ENCODE peak calls at places on chromosomes 3 and 15, in four cellular contexts. A, Y, Z and F are unnamed samples.

GRCh38 chr15:100468265-100468664 is 60.5 kb downstream of the CERS3 start:
- DNase-seq in Y (no peak), Z (no peak), A (no peak), F (no peak)

GRCh38 chr3:175741951-175742350 is 882.8 kb downstream of the NAALADL2 start:
- DNase-seq in A (no peak), Y (no peak), Z (no peak), F (no peak)

GRCh38 chr15:64460737-64461576 is 579 bp downstream of the ZNF609 start:
- DNase-seq in Z (peak), Y (peak), A (peak), F (peak)

GRCh38 chr3:71238267-71238985 is 345.1 kb downstream of the FOXP1 start:
- DNase-seq in Y (no peak), A (no peak), Z (no peak), F (no peak)

GRCh38 chr3:65526656-65527055 is 512.1 kb downstream of the MAGI1 start:
- DNase-seq in Z (no peak), Y (no peak), A (no peak), F (no peak)

GRCh38 chr3:161333696-161334095 is 37.6 kb downstream of the SPTSSB start:
- DNase-seq in Z (no peak), Y (no peak), A (no peak), F (no peak)

GRCh38 chr3:143672396-143673165 is 175.7 kb downstream of the SLC9A9 start:
- DNase-seq in A (no peak), Z (no peak), Y (no peak), F (no peak)

GRCh38 chr3:155323063-155323666 is 29.7 kb upstream of the STRIT1 start:
- DNase-seq in A (peak), Y (no peak), Z (peak), F (no peak)

GRCh38 chr3:94004301-94004910 is 24.0 kb downstream of the STX19 start:
- DNase-seq in Z (peak), A (peak), Y (peak), F (no peak)

GRCh38 chr3:66508461-66508860 is 7.6 kb upstream of the LRIG1 start:
- DNase-seq in A (no peak), Z (no peak), Y (no peak), F (no peak)

GRCh38 chr3:100354850-100355249 is 20.3 kb downstream of the NIT2 start:
- DNase-seq in A (no peak), Z (peak), Y (no peak), F (no peak)

GRCh38 chr15:84715442-84716035 is 400 bp downstream of the SEC11A start:
- DNase-seq in Y (no peak), A (peak), Z (peak), F (no peak)

GRCh38 chr15:101124731-101125558 is 126.9 kb downstream of the CHSY1 start:
- DNase-seq in A (no peak), Z (peak), Y (no peak), F (no peak)

GRCh38 chr3:72768976-72769375 is 79.3 kb downstream of the SHQ1 start:
- DNase-seq in A (no peak), Z (no peak), Y (no peak), F (no peak)

GRCh38 chr15:51801391-51801835 is 28.0 kb upstream of the TMOD3 start:
- DNase-seq in A (no peak), Y (no peak), Z (peak), F (no peak)

GRCh38 chr15:76217029-76217866 is 94.0 kb downstream of the ETFA start:
- DNase-seq in Z (peak), Y (no peak), A (no peak), F (no peak)

GRCh38 chr15:64779630-64780029 is 4.2 kb upstream of the RBPMS2 start:
- DNase-seq in Z (no peak), Y (no peak), A (no peak), F (no peak)

GRCh38 chr3:14369675-14370669 is 32.4 kb upstream of the SLC6A6 start:
- DNase-seq in Y (no peak), A (no peak), Z (no peak), F (no peak)

GRCh38 chr3:188662214-188662613 is 508.3 kb downstream of the LPP start:
- DNase-seq in Z (no peak), A (no peak), Y (no peak), F (no peak)

GRCh38 chr3:115072265-115073008 is 74.7 kb downstream of the ZBTB20 start:
- DNase-seq in Z (peak), Y (no peak), A (no peak), F (no peak)

GRCh38 chr3:141940204-141940776 is 63.8 kb downstream of the ATP1B3 start:
- DNase-seq in Y (no peak), A (no peak), Z (peak), F (peak)

GRCh38 chr15:48385431-48385830 is 54.2 kb downstream of the DUT start:
- DNase-seq in Z (peak), A (no peak), Y (no peak), F (peak)

DNA sequence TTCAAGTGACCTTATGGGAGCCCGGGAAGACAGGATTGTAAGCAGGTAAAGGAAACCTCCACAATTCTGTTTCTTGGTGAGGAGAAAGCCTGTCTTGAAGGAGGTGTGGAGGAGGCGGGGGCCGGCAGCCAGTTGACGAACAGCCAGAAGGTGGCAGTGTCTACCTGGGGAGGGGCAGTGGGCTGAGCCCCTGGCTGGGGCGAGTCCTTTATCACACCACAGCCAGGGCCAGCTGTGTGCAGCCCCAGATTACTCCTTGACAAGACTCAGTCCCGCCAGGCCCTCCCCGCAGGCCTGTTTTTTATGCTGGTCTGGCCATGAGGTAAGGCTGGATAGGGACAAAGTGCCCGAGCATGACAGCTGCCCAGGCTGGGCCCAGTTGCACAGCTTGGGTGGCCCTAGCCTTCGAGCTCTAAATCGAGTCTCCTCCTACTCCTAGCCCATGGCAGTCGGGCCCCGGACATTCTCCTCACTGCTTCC is 40.9 kb upstream of the IDH2 start:
- DNase-seq in Y (peak), A (peak), Z (peak), F (no peak)
- TF ChIP-seq POLR2AphosphoS5 in Y (no peak), A (peak), Z (no peak), F (no peak)

GRCh38 chr3:47163990-47164848 is at the start of gene SETD2:
- DNase-seq in Y (peak), A (peak), Z (peak), F (peak)
- TF ChIP-seq POLR2AphosphoS5 in Y (peak), A (peak), Z (peak), F (no peak)

GRCh38 chr3:171620825-171621434 is 160.7 kb upstream of the TNIK start:
- DNase-seq in Y (no peak), A (no peak), Z (no peak), F (no peak)
- TF ChIP-seq POLR2AphosphoS5 in Y (no peak), A (no peak), Z (no peak), F (no peak)

DNA sequence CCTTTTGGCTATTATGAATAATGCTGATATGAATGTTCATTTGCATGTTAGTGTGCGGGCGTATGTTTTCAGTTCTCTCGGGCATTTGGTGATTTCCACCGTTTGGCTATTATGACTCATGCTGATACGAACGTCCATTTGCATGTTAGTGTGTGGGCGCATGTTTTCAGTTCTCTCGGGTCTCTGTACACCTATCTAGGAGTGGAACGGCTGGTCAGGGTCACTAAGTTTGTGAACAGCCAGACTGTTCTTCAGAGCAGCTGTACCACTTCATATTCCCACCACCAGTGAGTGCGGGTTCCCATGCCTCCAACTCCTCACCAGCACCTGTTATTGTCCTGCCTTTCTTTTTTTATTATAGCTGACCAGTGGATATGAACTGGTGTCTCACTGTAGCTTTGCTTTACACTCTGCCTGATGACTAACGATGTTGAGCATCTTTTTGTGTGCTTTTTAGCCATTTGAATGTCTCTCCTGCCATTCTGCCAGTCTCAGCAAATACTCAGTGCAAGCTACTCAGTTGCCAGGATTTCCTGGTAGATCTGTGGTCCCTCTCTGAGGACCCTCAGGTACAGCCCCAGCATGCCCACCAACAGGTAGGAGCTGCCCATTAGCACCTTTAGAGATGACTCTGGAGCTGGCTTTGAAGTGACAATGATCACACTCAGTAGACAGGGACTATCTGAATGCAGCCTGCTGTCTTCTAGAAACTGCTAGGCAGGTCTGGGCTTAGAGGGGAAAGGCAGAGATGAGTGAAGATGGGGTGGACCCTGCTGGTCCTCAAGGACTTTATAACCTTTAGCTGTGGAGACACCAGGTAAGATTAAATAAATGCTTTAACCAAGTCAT is 141.1 kb downstream of the XXYLT1 start:
- DNase-seq in Y (no peak), A (no peak), Z (no peak), F (no peak)
- TF ChIP-seq POLR2AphosphoS5 in Y (peak), A (no peak), Z (no peak), F (no peak)

DNA sequence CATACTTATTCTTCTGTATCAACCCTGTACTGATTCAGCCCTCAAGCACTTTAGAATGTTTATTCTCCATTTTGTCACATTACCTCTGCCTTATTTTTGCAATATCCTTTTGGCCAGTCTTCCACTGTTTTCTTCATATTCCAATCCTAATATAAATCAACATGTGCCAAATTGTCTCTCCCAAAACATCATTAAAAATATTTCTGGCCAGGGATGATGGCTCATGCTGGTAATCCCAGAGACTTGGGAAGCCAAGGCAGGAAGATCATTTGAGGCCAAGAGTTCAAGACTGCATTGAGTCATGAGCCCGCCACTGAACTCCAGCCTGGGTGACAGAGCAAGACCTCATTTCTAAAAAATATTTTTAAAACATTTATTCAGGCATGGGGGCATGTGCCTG is 641.4 kb upstream of the CBLB start:
- DNase-seq in Y (no peak), Z (no peak), A (no peak), F (peak)
- TF ChIP-seq POLR2AphosphoS5 in Y (no peak), Z (no peak), A (no peak), F (no peak)